ENCODE peak calls at places on chromosomes 16 and 17, in ten cellular contexts. S is ovary, N is heart left ventricle, O is astrocyte of the spinal cord, M is tibial artery, Q is GM23338, I is HCT116, L is choroid plexus epithelial cell, A is left ventricle myocardium inferior, C is lower leg skin. D is an unnamed sample.

GRCh38 chr16:68227850-68228553 is 7.9 kb downstream of the ESRP2 start:
- DNase-seq in S (no peak), N (peak), O (no peak), M (peak), Q (no peak), I (no peak), L (no peak), A (no peak), C (no peak), D (no peak)

GRCh38 chr17:27559996-27560481 is 70.9 kb upstream of the LGALS9 start:
- DNase-seq in S (peak), N (peak), O (peak), M (peak), Q (no peak), I (no peak), L (peak), A (peak), C (peak), D (peak)

GRCh38 chr16:60558936-60559335 is 1477.3 kb downstream of the CDH8 start:
- DNase-seq in S (no peak), N (no peak), O (no peak), M (no peak), Q (no peak), I (no peak), L (no peak), A (no peak), C (no peak), D (no peak)

GRCh38 chr16:83517398-83517797 is 290.4 kb upstream of the HSBP1 start:
- DNase-seq in S (no peak), N (no peak), O (no peak), M (no peak), Q (peak), I (no peak), L (no peak), A (no peak), C (no peak), D (no peak)

GRCh38 chr17:51045616-51046526 is 74.8 kb downstream of the SPAG9 start:
- DNase-seq in S (no peak), N (no peak), O (peak), M (no peak), Q (peak), I (no peak), L (no peak), A (no peak), C (no peak), D (peak)

GRCh38 chr17:18226284-18226945 is 980 bp downstream of the LLGL1 start:
- DNase-seq in S (no peak), N (no peak), O (no peak), M (no peak), Q (no peak), I (no peak), L (no peak), A (no peak), C (no peak), D (no peak)

GRCh38 chr17:81488276-81488860 is 24.2 kb downstream of the ACTG1 start:
- DNase-seq in S (peak), N (no peak), O (no peak), M (no peak), Q (peak), I (no peak), L (no peak), A (no peak), C (no peak), D (no peak)

GRCh38 chr16:65409505-65409904 is 287.6 kb upstream of the CDH11 start:
- DNase-seq in S (no peak), N (no peak), O (peak), M (no peak), Q (no peak), I (no peak), L (peak), A (no peak), C (no peak), D (peak)

GRCh38 chr16:9072806-9073341 is 18.6 kb upstream of the HAPSTR1 start:
- DNase-seq in S (no peak), N (no peak), O (peak), M (no peak), Q (no peak), I (no peak), L (peak), A (no peak), C (no peak), D (peak)

GRCh38 chr17:44360144-44360533 is 3.5 kb downstream of the FAM171A2 start:
- DNase-seq in S (no peak), N (no peak), O (no peak), M (no peak), Q (no peak), I (no peak), L (no peak), A (no peak), C (no peak), D (no peak)

GRCh38 chr17:55587608-55588139 is 76.4 kb upstream of the SMIM36 start:
- DNase-seq in S (no peak), N (no peak), O (peak), M (no peak), Q (no peak), I (no peak), L (peak), A (peak), C (peak), D (peak)

GRCh38 chr16:59633996-59634579 is 900.0 kb upstream of the GOT2 start:
- DNase-seq in S (no peak), N (no peak), O (peak), M (no peak), Q (no peak), I (no peak), L (peak), A (no peak), C (no peak), D (peak)

GRCh38 chr17:512311-512710 is 159.7 kb upstream of the RPH3AL start:
- DNase-seq in S (no peak), N (no peak), O (no peak), M (no peak), Q (no peak), I (no peak), L (no peak), A (no peak), C (no peak), D (no peak)
- H3K4me3 ChIP-seq in S (no peak), N (no peak), O (no peak), M (no peak), Q (no peak), I (no peak), L (no peak), A (no peak), C (no peak), D (peak)

GRCh38 chr16:70473446-70474319 is 19.3 kb downstream of the FCSK start:
- DNase-seq in S (no peak), N (peak), O (no peak), M (no peak), Q (no peak), I (no peak), L (no peak), A (no peak), C (no peak), D (no peak)
- TF ChIP-seq CTCF in S (no peak), N (no peak), O (no peak), M (no peak), Q (peak), I (no peak), L (peak), A (no peak), C (no peak), D (no peak)

DNA sequence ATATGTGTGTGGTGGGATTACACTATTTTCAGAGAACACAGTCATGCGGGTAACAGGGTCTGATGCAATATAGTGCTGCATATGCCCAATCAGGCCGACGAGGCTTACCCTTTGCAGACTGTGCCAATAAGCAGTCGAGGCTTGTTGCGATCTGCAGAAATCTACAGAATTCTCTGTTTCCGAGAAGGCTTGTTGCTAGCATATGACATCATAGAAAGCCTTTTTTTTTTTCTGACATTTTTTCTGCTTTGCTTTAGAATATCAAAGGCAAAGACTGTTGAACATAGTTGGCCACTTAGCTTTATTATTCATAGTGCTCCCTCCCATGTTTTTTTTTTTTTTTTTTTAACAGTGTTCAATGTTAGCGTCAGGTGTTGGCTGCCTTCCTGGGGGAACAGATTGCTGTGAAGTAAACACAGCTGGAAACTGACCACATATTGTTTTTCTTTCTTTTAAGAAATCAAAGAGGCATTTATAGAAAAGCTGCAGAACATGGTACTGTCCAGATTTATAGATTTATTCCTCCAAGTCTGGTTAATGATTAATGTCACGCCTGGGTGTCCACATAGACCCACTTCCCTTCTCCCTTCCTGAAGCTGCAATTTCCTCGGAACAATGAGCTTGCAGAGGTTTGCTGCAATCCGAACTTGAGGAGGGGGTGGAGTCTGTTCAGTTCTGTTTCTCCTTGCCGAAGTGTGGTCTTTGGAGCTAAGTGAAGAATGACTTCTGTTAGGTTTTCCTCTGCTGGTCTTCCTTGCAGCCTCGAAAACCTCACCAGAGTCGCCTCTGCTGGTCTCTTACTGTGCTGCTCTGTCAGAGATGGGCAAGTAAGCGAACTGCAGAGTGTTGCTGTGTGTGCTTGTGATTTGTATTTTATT is 87.3 kb downstream of the MAP2K6 start:
- DNase-seq in S (peak), N (no peak), O (peak), M (no peak), Q (peak), I (no peak), L (peak), A (no peak), C (peak), D (peak)
- H3K4me3 ChIP-seq in S (peak), N (peak), O (peak), M (no peak), Q (peak), I (no peak), L (peak), A (peak), C (no peak), D (peak)

GRCh38 chr16:30370444-30371247 is at the start of gene TBC1D10B:
- DNase-seq in S (peak), N (peak), O (peak), M (peak), Q (peak), I (peak), L (peak), A (peak), C (peak), D (peak)
- TF ChIP-seq CTCF in S (no peak), N (peak), O (peak), M (peak), Q (peak), I (peak), L (peak), A (peak), C (peak), D (peak)

GRCh38 chr17:60390881-60391418 is 983 bp downstream of the USP32 start:
- DNase-seq in S (no peak), N (no peak), O (peak), M (no peak), Q (no peak), I (no peak), L (peak), A (no peak), C (peak), D (peak)

GRCh38 chr17:60387666-60388065 is 4.3 kb downstream of the USP32 start:
- DNase-seq in S (no peak), N (no peak), O (no peak), M (no peak), Q (no peak), I (no peak), L (no peak), A (no peak), C (no peak), D (no peak)

GRCh38 chr17:60386475-60387058 is 5.4 kb downstream of the USP32 start:
- DNase-seq in S (no peak), N (no peak), O (no peak), M (no peak), Q (no peak), I (no peak), L (no peak), A (no peak), C (no peak), D (peak)

GRCh38 chr17:60390223-60390622 is 1.7 kb downstream of the USP32 start:
- DNase-seq in S (no peak), N (no peak), O (peak), M (no peak), Q (no peak), I (no peak), L (peak), A (no peak), C (no peak), D (peak)

DNA sequence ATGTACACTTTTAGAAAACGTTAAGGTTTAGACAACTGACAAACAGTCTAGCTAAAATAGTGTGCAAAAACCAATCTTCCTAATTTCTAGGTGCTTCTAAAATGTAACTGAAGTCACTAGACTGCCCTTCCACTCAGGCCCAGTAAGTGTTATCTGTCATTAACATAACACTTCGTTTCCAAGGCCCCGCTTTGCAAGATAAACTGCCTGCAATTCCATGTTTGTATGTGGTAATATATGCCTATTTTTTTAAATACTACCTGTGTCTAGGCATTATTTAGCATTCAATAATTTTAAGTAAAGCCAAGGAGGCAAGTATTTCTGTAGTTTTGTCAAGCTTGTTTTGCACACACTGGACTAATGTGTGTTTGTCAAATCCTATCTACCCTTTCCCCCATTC is 3.2 kb downstream of the USP32 start:
- DNase-seq in S (no peak), N (no peak), O (no peak), M (no peak), Q (peak), I (no peak), L (no peak), A (no peak), C (no peak), D (no peak)
- H3K4me3 ChIP-seq in S (no peak), N (no peak), O (no peak), M (no peak), Q (peak), I (no peak), L (no peak), A (no peak), C (no peak), D (no peak)

GRCh38 chr17:34703533-34703932 is 124.2 kb downstream of the TMEM132E start:
- DNase-seq in S (no peak), N (no peak), O (no peak), M (no peak), Q (peak), I (no peak), L (peak), A (peak), C (no peak), D (peak)
- TF ChIP-seq CTCF in S (no peak), N (no peak), O (no peak), M (no peak), Q (no peak), I (no peak), L (no peak), A (no peak), C (no peak), D (no peak)

DNA sequence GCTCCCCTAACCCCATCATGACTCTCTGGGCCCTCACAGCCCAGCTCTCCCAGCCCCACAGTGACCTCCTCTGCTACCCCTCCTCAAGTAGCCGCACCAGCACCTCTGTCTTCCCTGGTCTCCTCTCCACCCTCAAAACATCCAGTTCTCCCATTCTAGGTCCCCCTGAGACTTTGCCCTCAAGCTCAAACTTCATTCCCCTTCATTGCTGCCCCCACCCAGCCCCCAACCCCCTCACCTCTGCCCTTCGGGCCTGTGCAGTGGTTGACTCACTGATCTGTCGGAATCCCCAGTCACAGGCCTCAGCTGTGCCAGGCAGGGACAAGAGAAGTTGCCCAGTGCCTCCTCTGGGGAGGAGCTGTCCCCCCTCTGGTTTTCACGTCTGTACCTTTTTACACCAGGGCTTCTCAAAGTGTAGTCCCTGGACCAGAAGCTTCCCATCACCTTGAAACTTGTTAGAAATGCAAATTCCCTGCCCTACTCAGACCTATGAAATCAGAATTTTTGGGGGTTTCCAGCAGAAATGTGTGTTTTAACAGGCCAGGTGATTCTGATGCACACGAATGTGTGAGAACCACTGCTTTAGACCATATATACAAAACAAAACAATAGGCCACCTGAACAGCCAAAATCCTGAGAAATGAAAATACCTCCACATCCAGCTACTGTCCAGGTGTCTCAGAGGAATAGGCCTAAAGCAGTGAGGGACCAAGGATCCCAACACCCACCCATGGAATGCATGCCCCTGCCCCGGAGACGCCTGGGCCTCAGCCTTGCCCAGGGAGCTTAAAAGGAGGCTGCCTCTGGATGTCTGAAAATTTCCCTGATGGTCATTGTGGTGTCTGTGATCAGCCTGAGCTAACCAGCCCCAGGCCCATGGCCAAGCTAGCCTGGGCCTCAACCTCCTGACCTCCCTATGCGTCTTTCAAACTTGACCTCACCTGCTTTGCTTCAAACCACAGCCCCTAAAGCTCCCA is 853 bp upstream of the DOK4 start:
- DNase-seq in S (no peak), N (no peak), O (no peak), M (peak), Q (no peak), I (no peak), L (no peak), A (no peak), C (no peak), D (no peak)
- H3K4me3 ChIP-seq in S (peak), N (peak), O (peak), M (peak), Q (peak), I (peak), L (peak), A (peak), C (no peak), D (peak)

GRCh38 chr16:19068237-19068815 is 912 bp downstream of the COQ7 start:
- DNase-seq in S (no peak), N (no peak), O (no peak), M (no peak), Q (no peak), I (no peak), L (no peak), A (no peak), C (no peak), D (no peak)

GRCh38 chr16:19066988-19067348 is 446 bp upstream of the COQ7 start:
- DNase-seq in S (no peak), N (no peak), O (no peak), M (no peak), Q (no peak), I (no peak), L (no peak), A (no peak), C (no peak), D (no peak)

GRCh38 chr16:19062706-19063105 is 4.7 kb upstream of the COQ7 start:
- DNase-seq in S (no peak), N (no peak), O (no peak), M (no peak), Q (no peak), I (no peak), L (no peak), A (no peak), C (no peak), D (no peak)

GRCh38 chr16:19071811-19072777 is 4.7 kb downstream of the COQ7 start:
- DNase-seq in S (no peak), N (no peak), O (peak), M (no peak), Q (peak), I (peak), L (peak), A (peak), C (peak), D (peak)

GRCh38 chr16:19067349-19068236 is at the start of gene COQ7:
- DNase-seq in S (peak), N (peak), O (peak), M (peak), Q (peak), I (peak), L (peak), A (peak), C (peak), D (peak)
- TF ChIP-seq CTCF in S (no peak), N (no peak), O (no peak), M (peak), Q (no peak), I (no peak), L (no peak), A (no peak), C (no peak), D (no peak)

GRCh38 chr17:6712058-6712853 is 913 bp downstream of the SLC13A5 start:
- DNase-seq in S (peak), N (no peak), O (peak), M (no peak), Q (peak), I (no peak), L (peak), A (no peak), C (no peak), D (no peak)

GRCh38 chr17:6714315-6714874 is 1.2 kb upstream of the SLC13A5 start:
- DNase-seq in S (no peak), N (no peak), O (no peak), M (no peak), Q (no peak), I (no peak), L (no peak), A (no peak), C (no peak), D (no peak)

GRCh38 chr17:6712854-6713129 is 377 bp downstream of the SLC13A5 start:
- DNase-seq in S (no peak), N (no peak), O (no peak), M (no peak), Q (no peak), I (no peak), L (no peak), A (no peak), C (no peak), D (no peak)

GRCh38 chr17:6713130-6713917 is at the start of gene SLC13A5:
- DNase-seq in S (peak), N (no peak), O (no peak), M (no peak), Q (peak), I (no peak), L (peak), A (no peak), C (no peak), D (no peak)

DNA sequence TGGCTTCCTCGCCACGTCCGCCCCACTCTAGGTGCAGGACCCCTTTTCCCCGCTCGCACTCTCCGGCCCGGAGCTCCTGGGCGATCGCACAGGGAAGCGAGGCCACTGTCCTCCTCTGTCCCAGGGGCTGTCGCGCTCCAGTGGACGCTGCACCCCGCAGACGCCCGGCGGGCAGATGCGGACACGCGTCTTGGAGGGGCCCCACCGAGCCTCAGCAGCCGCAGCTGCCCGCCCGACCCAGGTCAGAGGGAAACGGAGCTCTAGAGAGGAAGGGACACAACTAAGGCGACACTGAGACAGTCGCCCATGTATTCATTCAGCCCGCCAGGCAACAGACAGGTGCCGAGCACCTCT is 726 bp upstream of the SLC13A5 start:
- DNase-seq in S (no peak), N (no peak), O (no peak), M (no peak), Q (peak), I (no peak), L (no peak), A (no peak), C (no peak), D (no peak)
- H3K4me3 ChIP-seq in S (no peak), N (peak), O (peak), M (no peak), Q (peak), I (no peak), L (no peak), A (peak), C (no peak), D (no peak)